ENCODE peak calls at places on chromosomes 3 and 15, in five cellular contexts. U is A549, K is K562, X is SK-N-SH, W is GM12878. R is an unnamed sample.

GRCh38 chr15:55198706-55199105 is 2.0 kb upstream of the RSL24D1 start:
- DNase-seq in U (no peak), K (peak), X (no peak), W (no peak), R (no peak)

GRCh38 chr15:80615783-80616391 is 79.2 kb upstream of the ABHD17C start:
- DNase-seq in U (no peak), K (peak), X (peak), W (no peak), R (peak)

GRCh38 chr15:51547656-51548055 is 74.9 kb downstream of the DMXL2 start:
- DNase-seq in U (no peak), K (no peak), X (no peak), W (no peak), R (no peak)

GRCh38 chr3:160796813-160797164 is 40.8 kb downstream of the PPM1L start:
- DNase-seq in U (no peak), K (no peak), X (no peak), W (no peak), R (peak)

GRCh38 chr3:48268936-48269551 is 28.1 kb downstream of the ZNF589 start:
- DNase-seq in U (no peak), K (no peak), X (no peak), W (no peak), R (no peak)

GRCh38 chr3:141644931-141645330 is 93.2 kb upstream of the RNF7 start:
- DNase-seq in U (peak), K (peak), X (peak), W (no peak), R (peak)

GRCh38 chr3:16790432-16791379 is 94.0 kb upstream of the PLCL2 start:
- DNase-seq in U (no peak), K (no peak), X (no peak), W (no peak), R (no peak)

GRCh38 chr3:128801779-128802369 is 75.9 kb downstream of the RAB7A start:
- DNase-seq in U (no peak), K (no peak), X (no peak), W (no peak), R (no peak)

GRCh38 chr3:132265008-132265407 is 52.2 kb upstream of the ACP3 start:
- DNase-seq in U (no peak), K (no peak), X (no peak), W (no peak), R (no peak)

GRCh38 chr3:151900460-151900859 is 27.0 kb downstream of the SUCNR1 start:
- DNase-seq in U (no peak), K (no peak), X (no peak), W (no peak), R (no peak)

GRCh38 chr3:87706176-87706575 is 352.6 kb downstream of the CGGBP1 start:
- DNase-seq in U (no peak), K (no peak), X (no peak), W (no peak), R (no peak)

GRCh38 chr15:70799667-70800450 is 36.5 kb upstream of the UACA start:
- DNase-seq in U (no peak), K (no peak), X (no peak), W (no peak), R (peak)

GRCh38 chr15:57439128-57440030 is 63.1 kb downstream of the CGNL1 start:
- DNase-seq in U (no peak), K (peak), X (no peak), W (no peak), R (no peak)

GRCh38 chr3:128274837-128275236 is 121.6 kb downstream of the EEFSEC start:
- DNase-seq in U (no peak), K (no peak), X (no peak), W (no peak), R (no peak)

GRCh38 chr3:87186631-87187159 is 40.4 kb upstream of the CHMP2B start:
- DNase-seq in U (no peak), K (no peak), X (no peak), W (no peak), R (no peak)

GRCh38 chr3:135352213-135352612 is 557.2 kb downstream of the EPHB1 start:
- DNase-seq in U (no peak), K (no peak), X (no peak), W (no peak), R (no peak)

GRCh38 chr15:93460717-93461116 is 371.7 kb upstream of the RGMA start:
- DNase-seq in U (no peak), K (no peak), X (no peak), W (peak), R (no peak)

GRCh38 chr3:170226426-170226960 is 4.3 kb downstream of the PRKCI start:
- DNase-seq in U (no peak), K (no peak), X (no peak), W (no peak), R (no peak)

GRCh38 chr3:124772081-124772831 is 42.0 kb downstream of the UMPS start:
- DNase-seq in U (no peak), K (peak), X (peak), W (no peak), R (no peak)

GRCh38 chr3:31890007-31890406 is 91.1 kb downstream of the OSBPL10 start:
- DNase-seq in U (no peak), K (no peak), X (no peak), W (no peak), R (no peak)

GRCh38 chr3:63481627-63482026 is 170.8 kb upstream of the SNTN start:
- DNase-seq in U (no peak), K (no peak), X (no peak), W (no peak), R (no peak)

GRCh38 chr15:35757323-35757722 is 211.4 kb upstream of the DPH6 start:
- DNase-seq in U (no peak), K (no peak), X (no peak), W (no peak), R (no peak)

GRCh38 chr3:29759021-29759359 is 478.1 kb downstream of the RBMS3 start:
- DNase-seq in U (no peak), K (no peak), X (no peak), W (no peak), R (no peak)

GRCh38 chr3:9747267-9747666 is 2.5 kb upstream of the OGG1 start:
- DNase-seq in U (no peak), K (no peak), X (no peak), W (no peak), R (no peak)

GRCh38 chr3:184327171-184327570 is 10.2 kb upstream of the FAM131A start:
- DNase-seq in U (no peak), K (no peak), X (no peak), W (no peak), R (no peak)

GRCh38 chr3:50251220-50251619 is 15.2 kb downstream of the GNAI2 start:
- DNase-seq in U (no peak), K (peak), X (no peak), W (no peak), R (no peak)

GRCh38 chr3:73037369-73037699 is 24.1 kb upstream of the EBLN2 start:
- DNase-seq in U (no peak), K (no peak), X (no peak), W (no peak), R (peak)

GRCh38 chr15:93566777-93567176 is 477.8 kb upstream of the RGMA start:
- DNase-seq in U (no peak), K (no peak), X (no peak), W (no peak), R (no peak)

GRCh38 chr3:150291515-150291914 is 116.6 kb upstream of the TSC22D2 start:
- DNase-seq in U (no peak), K (no peak), X (no peak), W (no peak), R (no peak)

GRCh38 chr15:88331291-88331690 is 74.8 kb upstream of the NTRK3 start:
- DNase-seq in U (peak), K (peak), X (peak), W (no peak), R (peak)

GRCh38 chr3:115161866-115162265 is 14.8 kb upstream of the ZBTB20 start:
- DNase-seq in U (no peak), K (no peak), X (no peak), W (no peak), R (no peak)

GRCh38 chr3:141441381-141442365 is 45.2 kb upstream of the RASA2 start:
- DNase-seq in U (peak), K (peak), X (peak), W (peak), R (peak)

GRCh38 chr3:66396161-66396760 is 104.6 kb downstream of the LRIG1 start:
- DNase-seq in U (no peak), K (no peak), X (no peak), W (no peak), R (no peak)

GRCh38 chr15:64681424-64682024 is 93.9 kb downstream of the RBPMS2 start:
- DNase-seq in U (peak), K (peak), X (peak), W (no peak), R (peak)

GRCh38 chr15:23422099-23422945 is 24.7 kb downstream of the GOLGA6L2 start:
- DNase-seq in U (no peak), K (no peak), X (no peak), W (no peak), R (no peak)

GRCh38 chr15:51038258-51039042 is 56.3 kb downstream of the TNFAIP8L3 start:
- DNase-seq in U (no peak), K (peak), X (peak), W (no peak), R (peak)

GRCh38 chr3:42732829-42733459 is 30.3 kb upstream of the HHATL start:
- DNase-seq in U (no peak), K (no peak), X (no peak), W (no peak), R (peak)

DNA sequence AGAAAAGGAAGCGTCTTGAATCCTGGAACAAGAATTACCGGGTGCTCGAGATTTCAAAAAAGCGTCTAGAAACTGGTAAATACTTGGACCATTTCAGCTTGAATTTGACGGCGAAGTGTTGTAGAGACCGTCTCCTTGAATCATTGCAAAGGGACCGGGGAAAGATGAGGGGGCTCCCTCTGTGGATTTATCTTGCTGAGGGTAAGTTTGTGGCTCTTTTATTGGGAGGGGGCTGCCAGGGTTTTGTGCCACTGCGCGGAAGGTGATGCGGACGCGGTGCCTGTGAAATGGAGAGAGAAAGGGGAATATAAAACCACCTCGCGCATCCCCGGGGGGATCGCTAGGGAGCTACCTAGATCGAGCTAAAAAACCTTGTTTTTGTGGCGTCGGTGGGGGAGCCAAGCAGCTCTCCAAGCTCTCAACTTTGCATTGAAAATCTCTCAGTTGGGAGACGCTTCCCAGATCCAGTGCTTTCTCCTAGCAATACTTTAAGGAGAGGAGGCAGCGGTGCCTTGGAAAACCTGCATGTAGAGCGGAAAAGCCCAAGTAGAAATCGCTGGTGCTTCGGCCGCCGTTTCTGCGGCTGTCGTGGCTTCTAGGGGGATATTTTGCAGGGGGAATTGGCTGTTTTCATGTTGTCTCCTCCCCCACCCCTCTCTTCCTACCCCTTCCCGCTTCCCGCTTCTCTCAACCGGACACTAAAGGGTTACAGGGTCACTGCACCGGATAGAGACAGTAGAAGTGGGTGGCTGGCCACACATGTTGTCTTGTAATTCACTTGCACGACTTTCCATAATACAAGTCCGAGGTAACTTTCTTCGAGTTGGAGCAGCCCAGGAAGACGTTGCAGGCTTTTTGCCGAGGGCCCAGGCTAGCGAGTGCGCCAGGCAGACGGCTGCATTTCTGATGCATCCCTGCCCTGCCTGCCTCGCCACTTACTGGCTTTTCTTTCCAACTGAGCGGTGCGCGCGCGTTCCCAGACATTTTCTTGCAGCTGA is 187.6 kb downstream of the NLGN1 start:
- DNase-seq in U (no peak), K (no peak), X (peak), W (no peak), R (no peak)
- TF ChIP-seq SMC3 in U (no peak), K (no peak), X (no peak), W (no peak), R (no peak)

GRCh38 chr3:157098823-157099185 is 61.1 kb downstream of the CCNL1 start:
- DNase-seq in U (no peak), K (no peak), X (no peak), W (no peak), R (no peak)

GRCh38 chr3:157098121-157098822 is 61.7 kb downstream of the CCNL1 start:
- DNase-seq in U (no peak), K (no peak), X (no peak), W (no peak), R (no peak)

GRCh38 chr3:157100997-157101396 is 59.0 kb downstream of the CCNL1 start:
- DNase-seq in U (no peak), K (no peak), X (no peak), W (no peak), R (no peak)

GRCh38 chr3:157100079-157100477 is 59.9 kb downstream of the CCNL1 start:
- DNase-seq in U (no peak), K (no peak), X (no peak), W (no peak), R (no peak)

GRCh38 chr3:157099337-157100078 is 60.4 kb downstream of the CCNL1 start:
- DNase-seq in U (no peak), K (no peak), X (no peak), W (no peak), R (no peak)
- TF ChIP-seq EP300 in U (no peak), K (no peak), X (no peak), W (no peak), R (no peak)

GRCh38 chr3:105093371-105093770 is 273.3 kb upstream of the ALCAM start:
- DNase-seq in U (no peak), K (no peak), X (no peak), W (no peak), R (no peak)
- TF ChIP-seq SMC3 in U (no peak), K (no peak), X (no peak), W (no peak), R (no peak)

DNA sequence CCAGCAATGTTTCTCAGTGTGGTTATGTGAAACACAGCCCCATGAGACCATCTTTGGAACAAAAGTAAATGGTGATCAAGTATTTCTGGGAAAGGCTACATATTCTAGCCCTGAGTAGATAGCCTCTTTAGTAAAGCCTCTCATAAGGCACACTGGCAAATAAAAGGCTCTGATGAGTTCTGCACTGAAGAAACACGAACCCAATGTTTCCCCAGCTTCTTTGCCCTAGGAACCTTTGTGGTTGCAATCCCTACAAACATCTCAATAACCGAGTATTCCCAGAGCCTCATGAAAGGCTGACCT is 41.8 kb downstream of the RAB6B start:
- DNase-seq in U (no peak), K (no peak), X (no peak), W (no peak), R (no peak)
- TF ChIP-seq EP300 in U (no peak), K (no peak), X (no peak), W (no peak), R (no peak)

GRCh38 chr15:60076582-60077263 is 72.6 kb downstream of the FOXB1 start:
- DNase-seq in U (no peak), K (no peak), X (no peak), W (no peak), R (no peak)
- TF ChIP-seq SMC3 in U (no peak), K (no peak), X (no peak), W (no peak), R (no peak)

DNA sequence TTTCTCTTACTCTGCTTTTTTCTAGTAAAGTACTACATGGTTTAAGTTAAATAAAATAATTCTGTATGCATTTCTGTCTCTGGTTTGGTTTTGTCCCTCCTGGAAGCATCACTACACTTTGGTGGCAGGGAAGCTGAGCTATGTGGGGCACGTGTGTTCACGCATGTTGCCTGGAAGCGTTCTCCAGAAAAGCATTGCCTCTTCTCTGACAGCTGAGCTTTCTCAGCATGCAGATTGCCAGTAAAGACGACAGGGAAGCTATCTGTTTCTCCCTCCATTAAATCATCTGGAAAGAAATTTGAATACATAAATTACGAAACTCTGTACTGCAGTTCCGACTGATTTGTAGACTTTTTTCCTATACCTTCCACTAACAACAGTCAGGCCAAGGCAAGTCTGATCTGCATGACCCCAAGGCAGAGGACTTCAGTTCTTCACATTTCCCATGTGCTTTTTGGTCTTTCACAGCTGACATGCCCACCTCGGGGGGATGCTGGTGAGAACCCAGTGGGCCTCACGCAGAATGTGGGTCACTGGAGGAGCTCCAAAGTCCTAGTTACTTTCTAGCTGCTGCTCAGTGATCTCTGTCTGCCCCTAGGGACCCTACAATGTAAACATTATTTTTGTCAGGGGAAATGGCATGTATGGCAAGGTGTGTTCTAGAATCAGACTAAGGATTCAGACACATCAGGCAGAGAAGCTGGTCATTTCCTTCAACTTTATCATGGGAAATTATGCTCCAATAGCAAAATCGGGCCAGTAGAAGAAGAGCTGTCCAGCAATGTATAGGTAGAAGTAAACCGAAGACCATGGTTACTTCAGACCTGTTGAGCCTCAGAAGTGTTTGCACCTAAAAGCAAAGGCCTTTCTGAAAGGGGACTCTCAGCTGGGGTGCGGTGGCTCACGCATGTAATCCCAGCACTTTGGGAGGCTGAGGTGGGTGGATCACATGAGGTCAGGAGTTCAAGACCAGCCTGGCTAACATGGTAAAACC is 42.8 kb downstream of the PGPEP1L start:
- DNase-seq in U (no peak), K (no peak), X (no peak), W (no peak), R (no peak)
- TF ChIP-seq EP300 in U (no peak), K (no peak), X (no peak), W (no peak), R (no peak)

GRCh38 chr3:189927975-189928895 is 192.5 kb downstream of the P3H2 start:
- DNase-seq in U (no peak), K (no peak), X (no peak), W (no peak), R (no peak)
- TF ChIP-seq SMC3 in U (no peak), K (no peak), X (no peak), W (no peak), R (no peak)